ENCODE peak calls at places on chromosomes 13 and 19, in five cellular contexts. Y, G, S, D and W are unnamed samples.

GRCh38 chr13:59806801-59807200 is 356.9 kb downstream of the DIAPH3 start:
- DNase-seq in G (no peak), D (no peak), S (no peak), Y (no peak), W (no peak)

GRCh38 chr13:19794552-19795143 is 11.9 kb upstream of the PSPC1 start:
- DNase-seq in D (no peak), Y (no peak), G (no peak), S (no peak), W (no peak)

GRCh38 chr19:12884926-12885748 is 1.9 kb downstream of the KLF1 start:
- DNase-seq in D (peak; percentile 16), S (peak; percentile 77), Y (no peak), G (peak; percentile 83), W (peak; percentile 86)

GRCh38 chr13:62278271-62278670 is 862.6 kb upstream of the PCDH20 start:
- DNase-seq in S (no peak), Y (no peak), D (no peak), G (no peak), W (no peak)

GRCh38 chr13:50225188-50226155 is 210.2 kb downstream of the KCNRG start:
- DNase-seq in D (no peak), S (no peak), G (no peak), Y (no peak), W (no peak)

GRCh38 chr13:100497394-100497793 is 91.2 kb downstream of the GGACT start:
- DNase-seq in Y (no peak), G (no peak), D (peak; percentile 71), S (no peak), W (no peak)

GRCh38 chr19:13637664-13638063 is 126.7 kb upstream of the MRI1 start:
- DNase-seq in G (no peak), S (no peak), D (no peak), Y (no peak), W (no peak)

GRCh38 chr19:47790398-47790814 is 11.9 kb downstream of the SELENOW start:
- DNase-seq in Y (peak; percentile 95), D (peak; percentile 27), S (peak; percentile 97), G (peak; percentile 82), W (peak; percentile 83)

GRCh38 chr13:25132021-25132420 is 36.1 kb downstream of the PABPC3 start:
- DNase-seq in Y (no peak), G (no peak), S (no peak), D (no peak), W (no peak)

GRCh38 chr13:19586904-19587634 is 25.7 kb upstream of the TPTE2 start:
- DNase-seq in S (no peak), D (peak; percentile 41), Y (peak; percentile 42), G (peak; percentile 63), W (peak; percentile 72)

GRCh38 chr19:42280761-42281174 is 11.7 kb downstream of the CIC start:
- DNase-seq in G (no peak), S (no peak), D (peak; percentile 64), Y (no peak), W (no peak)

GRCh38 chr19:43592800-43593350 is 3.1 kb downstream of the IRGQ start:
- DNase-seq in D (no peak), S (no peak), Y (no peak), G (no peak), W (no peak)

GRCh38 chr19:2223959-2224358 is 12.2 kb downstream of the PLEKHJ1 start:
- DNase-seq in S (no peak), G (no peak), Y (no peak), D (no peak), W (no peak)

GRCh38 chr13:49220035-49220855 is at the start of gene MLNR:
- DNase-seq in G (peak; percentile 72), D (peak; percentile 17), Y (no peak), S (peak; percentile 41), W (peak; percentile 67)

GRCh38 chr19:17553256-17553655 is 2.2 kb upstream of the COLGALT1 start:
- DNase-seq in Y (no peak), G (no peak), S (peak; percentile 70), D (peak; percentile 91), W (no peak)

GRCh38 chr13:54305377-54305776 is 1276.8 kb downstream of the OLFM4 start:
- DNase-seq in G (no peak), Y (no peak), D (no peak), S (no peak), W (no peak)

GRCh38 chr13:40172149-40172591 is 494.3 kb downstream of the FOXO1 start:
- DNase-seq in D (no peak), S (no peak), Y (no peak), G (no peak), W (no peak)
- TF ChIP-seq CTCF in D (no peak), S (no peak), Y (no peak), G (no peak), W (no peak)

GRCh38 chr13:111518161-111518791 is 197.8 kb downstream of the TEX29 start:
- DNase-seq in S (no peak), Y (no peak), D (no peak), G (no peak), W (no peak)
- TF ChIP-seq CTCF in S (no peak), Y (no peak), D (no peak), G (peak; percentile 7), W (no peak)

GRCh38 chr13:95541308-95541707 is 11.2 kb upstream of the CLDN10 start:
- DNase-seq in Y (no peak), S (no peak), D (no peak), G (no peak), W (no peak)

GRCh38 chr13:95540848-95541247 is 11.7 kb upstream of the CLDN10 start:
- DNase-seq in S (no peak), Y (no peak), G (no peak), D (no peak), W (no peak)

GRCh38 chr13:95533545-95534135 is 18.9 kb upstream of the CLDN10 start:
- DNase-seq in S (peak; percentile 38), Y (no peak), D (no peak), G (no peak), W (no peak)

GRCh38 chr13:95535243-95535642 is 17.3 kb upstream of the CLDN10 start:
- DNase-seq in D (peak; percentile 89), G (no peak), Y (no peak), S (no peak), W (no peak)

DNA sequence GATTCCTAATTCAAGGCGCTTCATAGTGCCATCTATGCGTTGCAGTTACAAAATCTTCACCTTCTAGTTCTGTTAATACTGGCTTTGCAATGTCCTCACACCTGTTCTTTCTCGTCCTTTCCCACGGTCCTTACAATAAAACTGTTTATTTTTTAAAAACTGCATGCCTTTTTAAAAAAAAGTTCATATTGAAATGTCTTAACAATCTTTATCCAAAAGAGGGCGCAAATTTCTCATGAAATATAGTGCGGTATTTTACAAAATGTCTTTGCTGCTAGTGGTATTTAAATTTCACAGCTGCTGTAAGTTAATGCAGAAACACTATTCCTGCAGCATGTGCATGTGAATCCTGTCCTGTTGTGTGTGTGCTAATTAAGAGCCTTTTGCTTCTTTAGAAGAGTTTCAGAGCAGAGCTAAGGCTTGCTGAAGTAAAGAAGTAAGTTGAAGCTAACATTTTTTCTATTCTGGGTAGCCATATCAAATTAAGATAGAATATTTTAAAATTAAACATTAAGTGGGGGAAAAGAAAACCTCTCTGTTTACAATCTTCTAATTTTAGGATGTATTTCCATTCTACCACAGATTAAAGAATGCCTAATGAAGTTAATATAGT is 15.8 kb upstream of the CLDN10 start:
- DNase-seq in D (no peak), G (no peak), S (no peak), Y (no peak), W (no peak)
- TF ChIP-seq CTCF in D (peak; percentile 50), G (peak; percentile 50), S (peak; percentile 67), Y (peak; percentile 36), W (peak; percentile 3)

GRCh38 chr13:99029576-99029975 is 51.7 kb upstream of the DOCK9 start:
- DNase-seq in G (no peak), S (no peak), Y (no peak), D (no peak), W (no peak)

GRCh38 chr13:99031725-99032298 is 53.9 kb upstream of the DOCK9 start:
- DNase-seq in D (no peak), Y (no peak), G (no peak), S (no peak), W (no peak)

GRCh38 chr13:99027260-99027659 is 49.4 kb upstream of the DOCK9 start:
- DNase-seq in S (no peak), D (peak; percentile 86), Y (peak; percentile 19), G (no peak), W (no peak)

GRCh38 chr13:99027661-99028425 is 50.0 kb upstream of the DOCK9 start:
- DNase-seq in Y (peak; percentile 70), G (no peak), S (no peak), D (no peak), W (no peak)

DNA sequence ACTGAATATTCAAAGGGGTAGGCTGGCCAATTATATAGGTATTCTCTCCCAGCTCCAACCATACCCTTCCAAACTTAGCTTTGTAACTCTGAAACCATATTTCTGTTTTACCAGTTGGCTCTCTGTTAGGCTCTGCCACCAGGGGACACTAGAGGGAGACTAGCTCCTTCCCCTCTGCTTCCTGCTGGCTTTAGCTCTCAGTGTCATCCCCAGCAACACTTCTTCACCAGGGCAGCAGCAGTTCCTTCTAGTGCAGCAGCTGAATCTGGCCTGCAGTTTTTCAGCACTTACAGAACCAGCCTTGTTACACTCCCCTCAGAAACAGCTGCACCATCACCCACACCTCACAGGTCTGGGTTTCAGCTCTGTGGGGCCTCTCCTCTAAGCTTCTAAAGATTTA is 51.0 kb upstream of the DOCK9 start:
- DNase-seq in S (no peak), D (no peak), G (no peak), Y (peak; percentile 82), W (no peak)
- TF ChIP-seq CTCF in S (peak; percentile 29), D (peak; percentile 12), G (peak; percentile 49), Y (peak; percentile 39), W (peak; percentile 37)

GRCh38 chr19:9570255-9570654 is 14.0 kb downstream of the ZNF121 start:
- DNase-seq in S (no peak), G (no peak), Y (no peak), D (no peak), W (no peak)

GRCh38 chr19:9565900-9566705 is 18.2 kb downstream of the ZNF121 start:
- DNase-seq in D (peak; percentile 26), S (no peak), Y (no peak), G (no peak), W (no peak)

GRCh38 chr19:9566729-9567128 is 17.6 kb downstream of the ZNF121 start:
- DNase-seq in Y (no peak), G (no peak), S (no peak), D (no peak), W (no peak)
- TF ChIP-seq CTCF in Y (no peak), G (no peak), S (no peak), D (no peak), W (no peak)

DNA sequence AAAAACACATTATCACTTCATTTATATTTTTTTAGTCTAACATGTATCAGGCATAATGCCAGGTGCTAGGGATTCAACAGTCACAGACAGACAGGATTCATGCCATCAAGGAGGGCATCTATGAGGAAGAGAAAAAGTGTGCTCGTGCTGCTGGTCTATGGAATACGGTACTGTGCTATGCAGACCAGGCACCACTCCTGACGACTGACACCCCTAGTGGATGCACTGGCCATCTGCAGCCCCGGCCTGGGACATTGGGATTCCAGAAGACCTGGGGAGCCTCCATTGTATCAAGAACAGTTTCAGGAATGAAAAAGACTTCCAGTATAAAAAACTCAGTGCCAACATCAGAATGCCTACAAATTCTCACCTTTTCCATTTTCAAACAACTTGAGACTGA is 94.0 kb downstream of the KLF12 start:
- DNase-seq in Y (no peak), G (peak; percentile 20), D (no peak), S (peak; percentile 76), W (no peak)
- TF ChIP-seq CTCF in Y (peak; percentile 65), G (peak; percentile 73), D (peak; percentile 44), S (peak; percentile 49), W (peak; percentile 50)